ENCODE peak calls at places on chromosomes 6 and 20, in nine cellular contexts. O, A, F, Z, M, G, I, N and K are unnamed samples.

GRCh38 chr6:163536770-163537169 is 122.3 kb downstream of the QKI start:
- DNase-seq in A (no peak), O (no peak), Z (peak; percentile 54), N (no peak), F (no peak), G (peak; percentile 35), I (no peak), M (peak; percentile 49), K (no peak)

GRCh38 chr20:57560554-57561355 is at the start of gene PCK1:
- DNase-seq in N (no peak), A (peak; percentile 65), G (peak; percentile 7), F (no peak), I (peak; percentile 47), M (peak; percentile 40), Z (peak; percentile 1), O (peak; percentile 72), K (no peak)

GRCh38 chr6:25103603-25104002 is 167.8 kb upstream of the RIPOR2 start:
- DNase-seq in I (no peak), M (no peak), Z (no peak), N (no peak), O (no peak), A (no peak), F (no peak), G (no peak), K (peak; percentile 25)

GRCh38 chr6:79909517-79909916 is 37.8 kb downstream of the ELOVL4 start:
- DNase-seq in G (no peak), I (no peak), M (no peak), N (no peak), F (no peak), A (no peak), O (no peak), Z (no peak), K (no peak)

GRCh38 chr20:11687546-11688292 is 230.0 kb upstream of the BTBD3 start:
- DNase-seq in I (no peak), F (no peak), G (no peak), N (no peak), A (no peak), O (no peak), M (peak; percentile 59), Z (no peak), K (no peak)

GRCh38 chr6:31915351-31915750 is 12.2 kb upstream of the C2 start:
- DNase-seq in M (no peak), I (no peak), A (no peak), N (no peak), Z (no peak), O (no peak), F (no peak), G (no peak), K (no peak)

GRCh38 chr6:113102761-113103160 is 754.4 kb upstream of the MARCKS start:
- DNase-seq in Z (peak; percentile 64), I (no peak), F (no peak), O (no peak), A (no peak), G (no peak), N (no peak), M (no peak), K (no peak)

GRCh38 chr6:72647489-72647888 is 25.6 kb downstream of the KCNQ5 start:
- DNase-seq in F (no peak), G (no peak), A (no peak), O (no peak), Z (no peak), N (no peak), I (no peak), M (no peak), K (no peak)

GRCh38 chr6:86686496-86686895 is 250.8 kb upstream of the HTR1E start:
- DNase-seq in O (no peak), G (no peak), F (no peak), I (no peak), Z (no peak), M (no peak), N (no peak), A (no peak), K (no peak)

GRCh38 chr6:129646140-129646569 is 63.8 kb downstream of the ARHGAP18 start:
- DNase-seq in O (no peak), Z (no peak), A (no peak), N (no peak), M (no peak), I (no peak), G (no peak), F (no peak), K (no peak)

GRCh38 chr20:51363378-51363777 is 179.1 kb downstream of the NFATC2 start:
- DNase-seq in O (no peak), M (no peak), F (no peak), N (no peak), G (no peak), Z (no peak), I (no peak), A (no peak), K (no peak)

GRCh38 chr6:110039996-110040383 is 61.9 kb downstream of the GPR6 start:
- DNase-seq in M (peak; percentile 12), G (peak; percentile 36), Z (peak; percentile 9), A (no peak), N (peak; percentile 31), I (no peak), O (no peak), F (peak; percentile 56), K (peak; percentile 73)

GRCh38 chr6:100889351-100889750 is 8.2 kb upstream of the ASCC3 start:
- DNase-seq in G (no peak), Z (no peak), F (no peak), A (no peak), O (no peak), N (no peak), I (no peak), M (no peak), K (no peak)

GRCh38 chr6:108068618-108069017 is 5.9 kb downstream of the OSTM1 start:
- DNase-seq in Z (no peak), N (no peak), O (no peak), F (peak; percentile 26), I (no peak), G (no peak), A (no peak), M (no peak), K (peak; percentile 77)

DNA sequence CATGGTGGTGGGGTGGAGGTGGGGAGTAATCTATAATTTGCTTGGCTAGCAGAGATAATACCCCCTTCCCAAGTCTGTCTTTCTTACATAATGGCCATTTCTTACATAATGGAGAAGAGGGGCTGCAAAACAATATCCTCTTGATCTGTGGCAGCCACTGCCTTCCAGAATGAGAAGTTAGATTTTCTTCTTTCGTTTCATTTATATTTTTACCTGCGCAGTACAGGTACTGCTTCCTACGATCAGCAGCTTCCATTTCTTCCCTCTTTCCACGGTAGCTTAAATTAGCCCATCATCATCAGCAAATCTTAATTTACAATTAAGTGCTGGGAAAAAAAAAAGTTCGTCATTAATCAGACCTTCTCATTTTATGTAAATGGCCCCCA is 30.2 kb downstream of the GNAS start:
- DNase-seq in N (no peak), G (no peak), M (no peak), O (no peak), Z (no peak), I (no peak), A (no peak), F (no peak), K (no peak)
- H3K4me3 ChIP-seq in N (no peak overlapping the region), G (no peak overlapping the region), M (no peak overlapping the region), O (no peak overlapping the region), Z (no peak overlapping the region), I (no peak overlapping the region), A (no peak overlapping the region), F (no peak overlapping the region), K (no peak overlapping the region)

GRCh38 chr6:38212579-38212978 is 393.1 kb downstream of the ZFAND3 start:
- DNase-seq in Z (no peak), G (peak; percentile 22), N (no peak), A (no peak), O (peak; percentile 57), M (no peak), F (no peak), I (no peak), K (peak; percentile 17)
- H3K4me3 ChIP-seq in Z (no peak overlapping the region), G (no peak overlapping the region), N (no peak overlapping the region), A (no peak overlapping the region), O (no peak overlapping the region), M (no peak overlapping the region), F (no peak overlapping the region), I (no peak overlapping the region), K (no peak overlapping the region)

GRCh38 chr20:46119028-46119546 is 973 bp downstream of the CD40 start:
- DNase-seq in I (no peak), O (no peak), N (no peak), F (no peak), M (no peak), A (no peak), Z (no peak), G (no peak), K (no peak)
- H3K4me3 ChIP-seq in I (peak overlapping the region; percentile 67), O (peak overlapping the region; percentile 60), N (no peak overlapping the region), F (no peak overlapping the region), M (no peak overlapping the region), A (peak overlapping the region; percentile 36), Z (no peak overlapping the region), G (no peak overlapping the region), K (no peak overlapping the region)

DNA sequence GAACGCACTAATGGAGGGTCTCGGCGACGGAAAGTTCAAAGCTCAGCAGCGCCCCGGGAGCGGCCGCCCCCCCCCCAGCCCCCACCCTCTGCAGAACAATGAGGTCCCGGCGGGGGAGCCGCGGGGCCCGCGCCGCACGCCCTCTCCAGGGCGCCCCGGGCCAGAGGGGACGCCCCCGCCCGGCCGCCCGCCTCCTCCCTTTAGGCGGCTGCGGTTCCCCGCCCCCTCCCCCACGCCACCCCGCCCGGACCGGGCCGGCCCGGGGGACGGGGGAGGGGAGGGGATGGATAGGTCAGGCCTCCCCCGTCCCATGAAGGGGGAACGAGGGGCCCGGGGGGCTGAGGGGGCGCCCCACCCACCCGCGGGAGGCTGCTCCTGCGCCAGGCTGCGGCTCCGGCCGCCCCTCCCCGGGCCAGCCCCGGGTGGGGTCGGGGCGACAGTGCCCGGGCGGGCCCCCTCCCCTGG is 1.5 kb downstream of the NOL4L start:
- DNase-seq in I (no peak), Z (no peak), G (no peak), M (no peak), N (no peak), A (no peak), O (peak; percentile 42), F (no peak), K (no peak)
- H3K4me3 ChIP-seq in I (peak overlapping the region; percentile 69), Z (peak overlapping the region; percentile 59), G (peak overlapping the region; percentile 74), M (peak overlapping the region; percentile 61), N (peak overlapping the region; percentile 56), A (peak overlapping the region; percentile 44), O (peak overlapping the region; percentile 52), F (peak overlapping the region; percentile 88), K (peak overlapping the region; percentile 62)